ENCODE peak calls at places on chromosomes 7 and 10, in six cellular contexts. F, T, K, I, S and O are unnamed samples.

GRCh38 chr7:146146866-146147265 is 30.3 kb downstream of the CNTNAP2 start:
- DNase-seq in F (no peak), T (peak; percentile 21), K (peak; percentile 54), I (no peak), S (no peak), O (peak; percentile 66)

GRCh38 chr7:50832744-50833143 is 50.0 kb upstream of the GRB10 start:
- DNase-seq in F (no peak), T (peak; percentile 98), K (no peak), I (peak; percentile 98), S (no peak), O (no peak)

GRCh38 chr7:105794741-105795729 is 81.4 kb downstream of the ATXN7L1 start:
- DNase-seq in F (no peak), T (no peak), K (no peak), I (peak; percentile 77), S (no peak), O (no peak)

GRCh38 chr7:152464312-152465117 is 28.7 kb upstream of the KMT2C start:
- DNase-seq in F (peak; percentile 39), T (peak; percentile 49), K (peak; percentile 33), I (peak; percentile 44), S (peak; percentile 68), O (peak; percentile 42)

GRCh38 chr7:98051118-98051744 is 55.4 kb upstream of the LMTK2 start:
- DNase-seq in F (no peak), T (no peak), K (no peak), I (no peak), S (peak; percentile 9), O (no peak)

GRCh38 chr10:11208908-11209809 is 191.5 kb downstream of the CELF2 start:
- DNase-seq in F (no peak), T (no peak), K (no peak), I (no peak), S (no peak), O (no peak)

GRCh38 chr7:4803397-4804241 is 28.2 kb downstream of the AP5Z1 start:
- DNase-seq in F (no peak), T (no peak), K (no peak), I (no peak), S (no peak), O (no peak)

GRCh38 chr10:5632430-5632829 is 34.0 kb downstream of the ASB13 start:
- DNase-seq in F (no peak), T (no peak), K (no peak), I (peak; percentile 76), S (no peak), O (no peak)

GRCh38 chr10:129785536-129785981 is 178.5 kb downstream of the EBF3 start:
- DNase-seq in F (no peak), T (no peak), K (no peak), I (no peak), S (no peak), O (no peak)

GRCh38 chr7:14738086-14738485 is 164.5 kb downstream of the DGKB start:
- DNase-seq in F (no peak), T (no peak), K (no peak), I (no peak), S (no peak), O (no peak)

GRCh38 chr7:46396501-46396900 is 475.4 kb upstream of the IGFBP3 start:
- DNase-seq in F (no peak), T (no peak), K (no peak), I (no peak), S (no peak), O (no peak)

GRCh38 chr7:37027557-37028341 is 303.5 kb upstream of the AOAH start:
- DNase-seq in F (no peak), T (no peak), K (no peak), I (no peak), S (no peak), O (no peak)

GRCh38 chr7:101060992-101061391 is 24.3 kb upstream of the TRIM56 start:
- DNase-seq in F (no peak), T (no peak), K (no peak), I (no peak), S (no peak), O (no peak)

GRCh38 chr7:133638835-133639234 is 386.0 kb downstream of the EXOC4 start:
- DNase-seq in F (no peak), T (no peak), K (no peak), I (no peak), S (no peak), O (no peak)

GRCh38 chr10:101001225-101002035 is 1.8 kb downstream of the LZTS2 start:
- DNase-seq in F (no peak), T (peak; percentile 55), K (no peak), I (no peak), S (no peak), O (no peak)

GRCh38 chr10:23968296-23968695 is 240.6 kb upstream of the KIAA1217 start:
- DNase-seq in F (no peak), T (peak; percentile 3), K (no peak), I (no peak), S (no peak), O (no peak)

GRCh38 chr10:110508806-110509544 is 11.3 kb downstream of the DUSP5 start:
- DNase-seq in F (no peak), T (peak; percentile 39), K (no peak), I (no peak), S (peak; percentile 79), O (no peak)

GRCh38 chr10:128326851-128327250 is 200.6 kb upstream of the MKI67 start:
- DNase-seq in F (no peak), T (no peak), K (no peak), I (no peak), S (no peak), O (no peak)

GRCh38 chr7:50332241-50333176 is 28.0 kb downstream of the IKZF1 start:
- DNase-seq in F (no peak), T (no peak), K (no peak), I (no peak), S (no peak), O (no peak)

GRCh38 chr7:29884399-29885272 is 78.3 kb downstream of the WIPF3 start:
- DNase-seq in F (no peak), T (no peak), K (no peak), I (no peak), S (peak; percentile 44), O (no peak)

GRCh38 chr10:69515699-69516547 is 57.3 kb downstream of the NEUROG3 start:
- DNase-seq in F (peak; percentile 74), T (peak; percentile 62), K (peak; percentile 33), I (peak; percentile 57), S (peak; percentile 86), O (peak; percentile 22)

GRCh38 chr10:23344251-23344841 is at the start of gene C10orf67:
- DNase-seq in F (no peak), T (no peak), K (no peak), I (peak; percentile 49), S (peak; percentile 3), O (no peak)

GRCh38 chr7:132234751-132235150 is 341.5 kb downstream of the PLXNA4 start:
- DNase-seq in F (no peak), T (no peak), K (no peak), I (no peak), S (no peak), O (no peak)

GRCh38 chr10:124989526-124989925 is 47.6 kb downstream of the ZRANB1 start:
- DNase-seq in F (no peak), T (no peak), K (no peak), I (no peak), S (no peak), O (no peak)

GRCh38 chr10:23448802-23449570 is 10.1 kb downstream of the OTUD1 start:
- DNase-seq in F (no peak), T (peak; percentile 41), K (no peak), I (no peak), S (no peak), O (no peak)

GRCh38 chr7:55593172-55593514 is 20.8 kb upstream of the VOPP1 start:
- DNase-seq in F (no peak), T (no peak), K (no peak), I (no peak), S (no peak), O (no peak)

GRCh38 chr10:92573798-92574544 is at the start of gene IDE:
- DNase-seq in F (peak; percentile 81), T (peak; percentile 79), K (no peak), I (peak; percentile 58), S (peak; percentile 82), O (peak; percentile 57)

GRCh38 chr10:125060486-125060850 is 99.9 kb downstream of the CTBP2 start:
- DNase-seq in F (no peak), T (no peak), K (no peak), I (no peak), S (peak; percentile 50), O (no peak)

GRCh38 chr7:65509368-65510186 is 135.9 kb downstream of the ZNF92 start:
- DNase-seq in F (no peak), T (no peak), K (no peak), I (no peak), S (no peak), O (no peak)

GRCh38 chr10:107618461-107619093 is 454.1 kb upstream of the SORCS1 start:
- DNase-seq in F (no peak), T (no peak), K (no peak), I (no peak), S (no peak), O (no peak)